ENCODE peak calls at places on chromosome 5, in six cellular contexts. Q is breast epithelium, C is A673, H is lower lobe of right lung, D is GM23248, E is tibial artery. K is an unnamed sample.

GRCh38 chr5:11075010-11075860 is 314.2 kb upstream of the DAP start:
- DNase-seq in Q (no peak), C (peak; percentile 6), H (no peak), D (no peak), E (no peak), K (no peak)

GRCh38 chr5:159786901-159787691 is 129.2 kb upstream of the ADRA1B start:
- DNase-seq in Q (peak; percentile 34), C (no peak), H (peak; percentile 58), D (peak; percentile 92), E (peak; percentile 88), K (no peak)

GRCh38 chr5:124746252-124746915 is at the start of gene ZNF608:
- DNase-seq in Q (peak; percentile 32), C (peak; percentile 61), H (no peak), D (peak; percentile 78), E (peak; percentile 24), K (peak; percentile 64)

GRCh38 chr5:152634596-152634995 is 229.5 kb upstream of the NMUR2 start:
- DNase-seq in Q (no peak), C (no peak), H (no peak), D (no peak), E (no peak), K (no peak)

GRCh38 chr5:167998148-167998767 is 293.2 kb upstream of the WWC1 start:
- DNase-seq in Q (no peak), C (no peak), H (no peak), D (peak; percentile 30), E (no peak), K (no peak)

GRCh38 chr5:55177078-55177477 is 4.1 kb upstream of the CDC20B start:
- DNase-seq in Q (no peak), C (no peak), H (no peak), D (no peak), E (no peak), K (no peak)

GRCh38 chr5:136926073-136926472 is 560.7 kb upstream of the TRPC7 start:
- DNase-seq in Q (no peak), C (no peak), H (no peak), D (no peak), E (no peak), K (no peak)

GRCh38 chr5:38468978-38469706 is 87.3 kb downstream of the LIFR start:
- DNase-seq in Q (peak; percentile 46), C (no peak), H (no peak), D (no peak), E (peak; percentile 76), K (peak; percentile 69)

GRCh38 chr5:140239939-140240700 is 62.8 kb downstream of the PFDN1 start:
- DNase-seq in Q (no peak), C (peak; percentile 80), H (peak; percentile 66), D (peak; percentile 82), E (peak; percentile 59), K (peak; percentile 70)

GRCh38 chr5:149426931-149427330 is 47.8 kb upstream of the IL17B start:
- DNase-seq in Q (no peak), C (no peak), H (no peak), D (no peak), E (no peak), K (no peak)

GRCh38 chr5:71475788-71476384 is 20.4 kb downstream of the BDP1 start:
- DNase-seq in Q (no peak), C (peak; percentile 49), H (no peak), D (peak; percentile 52), E (no peak), K (no peak)

DNA sequence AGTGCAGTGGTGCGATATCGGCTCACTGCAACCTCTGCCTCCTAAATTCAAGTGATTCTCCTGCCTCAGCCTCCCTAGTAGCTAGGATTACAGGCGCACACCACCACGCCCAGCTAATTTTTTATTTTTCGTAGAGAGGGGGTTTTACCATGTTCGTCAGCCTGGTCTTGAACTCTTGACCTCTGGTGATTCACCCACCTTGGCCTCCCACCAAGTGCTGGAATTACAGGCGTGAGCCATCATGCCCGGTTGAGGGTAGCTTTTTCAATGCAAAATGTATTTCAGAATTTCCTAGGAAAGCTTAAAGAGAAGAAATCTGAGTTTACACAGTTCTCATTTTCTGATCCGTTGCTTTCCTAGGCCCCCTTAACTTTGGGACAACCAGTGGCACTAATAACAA is 15.7 kb downstream of the BDP1 start:
- DNase-seq in Q (no peak), C (no peak), H (no peak), D (peak; percentile 40), E (no peak), K (peak; percentile 82)
- H3K36me3 ChIP-seq in Q (peaks cover 4% of the 10 kb centered on the region), C (peaks cover 69% of the 10 kb centered on the region), H (peaks cover 95% of the 10 kb centered on the region), D (peaks cover 44% of the 10 kb centered on the region), E (peaks cover 95% of the 10 kb centered on the region), K (peaks cover 71% of the 10 kb centered on the region)

GRCh38 chr5:35229076-35230042 is 928 bp downstream of the PRLR start:
- DNase-seq in Q (no peak), C (no peak), H (peak; percentile 46), D (peak; percentile 10), E (no peak), K (no peak)
- H3K4me3 ChIP-seq in Q (peak overlapping the region; percentile 37), C (peak overlapping the region; percentile 34), H (peak overlapping the region; percentile 50), D (peak overlapping the region; percentile 69), E (peak overlapping the region; percentile 58), K (peak overlapping the region; percentile 30)

GRCh38 chr5:14617441-14617840 is 35.8 kb downstream of the OTULINL start:
- DNase-seq in Q (no peak), C (no peak), H (no peak), D (no peak), E (no peak), K (no peak)

GRCh38 chr5:14614490-14614889 is 32.9 kb downstream of the OTULINL start:
- DNase-seq in Q (no peak), C (no peak), H (peak; percentile 56), D (no peak), E (no peak), K (no peak)

DNA sequence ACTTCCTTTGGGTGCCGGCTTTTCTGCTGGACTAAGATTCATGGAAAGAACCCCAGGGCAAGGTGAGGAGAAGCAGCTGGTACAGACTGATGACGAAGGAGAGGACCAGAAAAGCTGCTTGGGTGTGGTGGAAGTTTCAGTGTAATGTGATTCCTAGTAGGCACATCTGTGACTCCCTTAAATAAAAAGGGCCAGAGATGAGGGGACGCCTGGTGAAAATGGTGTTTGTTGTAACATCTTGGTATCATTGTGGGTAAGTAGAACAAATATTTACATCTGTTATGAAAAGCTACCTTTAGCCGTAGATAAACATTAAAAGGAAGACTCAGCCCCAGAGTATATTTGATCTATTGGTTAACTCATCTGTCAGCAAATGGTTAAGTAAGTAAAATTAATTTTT is 33.8 kb downstream of the OTULINL start:
- DNase-seq in Q (no peak), C (no peak), H (no peak), D (no peak), E (no peak), K (no peak)
- H3K36me3 ChIP-seq in Q (no peaks in the 10 kb centered on the region), C (no peaks in the 10 kb centered on the region), H (peaks cover 48% of the 10 kb centered on the region), D (no peaks in the 10 kb centered on the region), E (no peaks in the 10 kb centered on the region), K (no peaks in the 10 kb centered on the region)

GRCh38 chr5:180209137-180209581 is at the start of gene RASGEF1C:
- DNase-seq in Q (no peak), C (peak; percentile 70), H (peak; percentile 71), D (peak; percentile 88), E (no peak), K (peak; percentile 75)
- H3K4me3 ChIP-seq in Q (peak within 1 kb of the TSS; percentile 15), C (peak within 1 kb of the TSS; percentile 28), H (peak within 1 kb of the TSS; percentile 37), D (peak within 1 kb of the TSS; percentile 43), E (peak within 1 kb of the TSS; percentile 43), K (peak within 1 kb of the TSS; percentile 42)

DNA sequence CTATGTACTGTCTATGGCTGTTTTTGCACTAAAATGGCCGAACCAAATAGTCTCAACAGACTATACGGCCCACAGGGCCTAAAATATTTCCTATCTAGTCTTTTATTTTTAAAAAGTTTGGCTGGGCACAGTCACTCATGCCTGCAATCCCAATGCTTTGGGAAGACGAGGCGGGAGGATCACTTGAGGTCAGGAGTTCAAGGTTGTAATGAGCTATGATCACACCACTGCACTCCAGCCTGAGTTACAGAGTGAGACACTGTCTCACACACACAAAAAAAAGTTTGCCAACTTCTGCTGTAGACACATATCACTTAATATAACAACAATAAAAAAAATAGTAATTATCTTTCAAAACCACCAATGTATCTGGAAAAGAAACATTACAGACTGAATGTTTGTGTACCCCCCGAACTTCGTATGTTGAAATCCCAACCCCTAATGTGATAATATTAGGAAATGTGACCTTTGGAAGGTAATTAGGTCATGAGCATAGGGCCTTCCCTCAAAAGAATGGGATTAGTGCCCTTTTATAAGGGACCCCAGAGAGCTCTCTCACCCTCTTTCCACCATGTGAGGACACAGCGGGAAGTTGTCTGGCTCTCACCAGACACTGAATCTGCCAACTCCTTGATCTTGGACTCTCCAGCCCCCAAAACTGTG is 53.5 kb upstream of the HK3 start:
- DNase-seq in Q (no peak), C (no peak), H (no peak), D (no peak), E (no peak), K (no peak)
- H3K36me3 ChIP-seq in Q (no peaks in the 10 kb centered on the region), C (peaks cover 24% of the 10 kb centered on the region), H (peaks cover 93% of the 10 kb centered on the region), D (peaks cover 28% of the 10 kb centered on the region), E (peaks cover 55% of the 10 kb centered on the region), K (peaks cover 64% of the 10 kb centered on the region)

DNA sequence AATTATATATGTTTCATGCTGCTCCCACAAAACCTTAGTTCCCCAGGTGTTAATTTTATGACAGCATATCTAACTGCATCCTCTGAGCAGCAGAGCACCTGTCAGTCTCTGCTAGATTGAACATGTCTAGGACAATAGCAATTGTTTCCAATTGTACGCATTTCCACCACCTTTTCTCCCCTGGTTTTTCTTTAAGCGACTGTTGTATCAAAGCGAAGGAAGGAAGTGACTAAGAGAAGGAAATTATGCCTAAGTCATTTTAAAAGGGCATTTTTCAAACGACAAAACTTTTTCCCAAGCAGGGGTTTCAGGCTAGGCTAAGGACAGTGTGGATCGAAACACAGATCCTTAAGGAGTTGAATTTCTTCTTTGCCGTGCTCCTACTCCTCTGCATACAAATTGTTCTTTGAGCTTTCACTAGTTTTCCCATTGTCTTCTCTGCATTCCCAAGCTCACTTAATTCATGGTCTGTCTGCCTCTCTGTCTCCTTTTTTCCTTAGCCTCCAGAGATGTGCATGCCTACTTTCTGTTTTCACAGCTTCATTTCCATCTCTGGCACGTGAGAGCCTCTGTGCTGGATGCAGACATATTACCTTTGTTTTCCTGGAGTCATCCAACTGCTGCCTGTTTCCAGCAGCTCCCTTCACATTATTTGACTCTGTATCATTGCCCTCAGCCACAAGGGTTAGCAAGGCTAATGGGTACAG is 39.4 kb upstream of the STARD4 start:
- DNase-seq in Q (no peak), C (peak; percentile 12), H (no peak), D (no peak), E (no peak), K (no peak)
- H3K4me3 ChIP-seq in Q (no peak overlapping the region), C (no peak overlapping the region), H (no peak overlapping the region), D (no peak overlapping the region), E (no peak overlapping the region), K (no peak overlapping the region)

K was measured in MG63.